ENCODE peak calls at places on chromosomes 12 and 14, in seven cellular contexts. K is NCI-H510A treated with DMSO at 0.1 percent for 48 hours; I is T-helper 2 cell; J is Right ventricle myocardium inferior; T is stimulated activated CD4-positive, alpha-beta T cell treated with anti-CD3 and anti-CD28 coated beads, Interleukin-12 subunit alpha, Interleukin-12 subunit beta, amount 100 ng/mL, for 4 hours; V is GM04504; X is amniotic stem cell. Y is an unnamed sample.

GRCh38 chr12:57094194-57095160 is 5.6 kb downstream of the NAB2 start:
- DNase-seq in J (no peak), K (no peak), X (no peak), T (no peak), V (no peak), I (no peak), Y (no peak)

GRCh38 chr14:50520947-50521815 is 11.2 kb downstream of the MAP4K5 start:
- DNase-seq in X (peak; percentile 65), V (peak; percentile 60), K (no peak), I (no peak), T (peak; percentile 49), J (no peak), Y (no peak)

GRCh38 chr14:88468396-88468795 is 82.9 kb downstream of the SPATA7 start:
- DNase-seq in T (no peak), I (no peak), V (peak; percentile 30), J (no peak), K (no peak), X (peak; percentile 51), Y (no peak)

GRCh38 chr14:84458881-84459280 is 1071.1 kb upstream of the FLRT2 start:
- DNase-seq in V (no peak), J (no peak), X (no peak), K (no peak), T (no peak), I (no peak), Y (no peak)

GRCh38 chr14:22871962-22872832 is 657 bp downstream of the LRP10 start:
- DNase-seq in I (peak; percentile 54), J (peak; percentile 84), K (peak; percentile 78), V (peak; percentile 72), X (peak; percentile 53), T (peak; percentile 66), Y (peak; percentile 58)

GRCh38 chr14:51783765-51784164 is 76.6 kb upstream of the GNG2 start:
- DNase-seq in I (no peak), V (peak; percentile 55), T (no peak), X (peak; percentile 23), K (no peak), J (no peak), Y (no peak)

GRCh38 chr14:68314642-68315041 is 478.2 kb downstream of the ZFP36L1 start:
- DNase-seq in T (no peak), X (no peak), K (no peak), V (no peak), I (no peak), J (no peak), Y (no peak)

GRCh38 chr14:103188691-103189480 is 65.6 kb downstream of the TNFAIP2 start:
- DNase-seq in J (no peak), X (no peak), I (no peak), T (peak; percentile 5), K (no peak), V (no peak), Y (peak; percentile 4)

GRCh38 chr14:51079489-51079888 is 15.4 kb downstream of the TRIM9 start:
- DNase-seq in X (no peak), V (no peak), I (no peak), T (no peak), K (peak; percentile 32), J (no peak), Y (no peak)

GRCh38 chr14:72549848-72550247 is 344.1 kb downstream of the DPF3 start:
- DNase-seq in X (no peak), V (no peak), J (no peak), T (no peak), I (no peak), K (no peak), Y (no peak)

GRCh38 chr14:98494582-98494981 is 777.4 kb downstream of the BCL11B start:
- DNase-seq in J (no peak), K (no peak), V (peak; percentile 19), I (no peak), T (no peak), X (no peak), Y (no peak)

GRCh38 chr14:72999316-72999715 is 27.6 kb downstream of the ZFYVE1 start:
- DNase-seq in V (no peak), T (no peak), I (no peak), K (no peak), X (no peak), J (no peak), Y (no peak)

GRCh38 chr14:68619805-68620574 is 172.9 kb downstream of the ZFP36L1 start:
- DNase-seq in V (no peak), T (no peak), J (no peak), I (no peak), X (no peak), K (no peak), Y (no peak)

GRCh38 chr12:31362759-31363415 is 36.9 kb upstream of the SINHCAF start:
- DNase-seq in J (no peak), X (no peak), I (no peak), K (peak; percentile 14), T (no peak), V (no peak), Y (no peak)

GRCh38 chr14:24411468-24412454 is 13.0 kb downstream of the NYNRIN start:
- DNase-seq in I (no peak), V (no peak), K (peak; percentile 37), T (no peak), J (no peak), X (no peak), Y (no peak)

GRCh38 chr14:32306549-32306948 is 22.5 kb upstream of the AKAP6 start:
- DNase-seq in K (no peak), I (no peak), X (peak; percentile 2), J (no peak), T (no peak), V (no peak), Y (no peak)

GRCh38 chr12:132318135-132318534 is 11.3 kb downstream of the GALNT9 start:
- DNase-seq in K (no peak), I (no peak), J (no peak), X (no peak), V (no peak), T (no peak), Y (no peak)

GRCh38 chr12:68074294-68075027 is 85.1 kb downstream of the IFNG start:
- DNase-seq in J (no peak), V (no peak), X (no peak), T (no peak), K (no peak), I (no peak), Y (no peak)

GRCh38 chr14:67539116-67539515 is 6.0 kb downstream of the PLEKHH1 start:
- DNase-seq in V (no peak), K (no peak), I (no peak), T (no peak), X (no peak), J (no peak), Y (no peak)

GRCh38 chr12:58833844-58834243 is 86.5 kb downstream of the LRIG3 start:
- DNase-seq in I (no peak), V (no peak), K (peak; percentile 90), T (no peak), X (no peak), J (no peak), Y (no peak)

GRCh38 chr14:32010561-32011188 is 66.4 kb upstream of the ARHGAP5 start:
- DNase-seq in V (no peak), J (no peak), K (no peak), T (no peak), I (no peak), X (no peak), Y (no peak)

GRCh38 chr12:70576341-70577282 is 60.6 kb downstream of the PTPRB start:
- DNase-seq in J (no peak), V (peak; percentile 63), K (peak; percentile 91), I (peak; percentile 10), T (no peak), X (peak; percentile 74), Y (no peak)

GRCh38 chr12:123270380-123271181 is 1.1 kb downstream of the CDK2AP1 start:
- DNase-seq in J (no peak), I (no peak), T (peak; percentile 8), K (no peak), X (no peak), V (peak; percentile 35), Y (no peak)

GRCh38 chr12:100187857-100188519 is 12.6 kb upstream of the ACTR6 start:
- DNase-seq in K (no peak), J (no peak), I (no peak), V (no peak), T (no peak), X (no peak), Y (no peak)

GRCh38 chr14:68405959-68406358 is 386.9 kb downstream of the ZFP36L1 start:
- DNase-seq in X (no peak), T (no peak), I (no peak), V (no peak), J (no peak), K (no peak), Y (no peak)

GRCh38 chr12:18148961-18149360 is 59.0 kb upstream of the RERGL start:
- DNase-seq in X (no peak), V (no peak), I (no peak), T (no peak), J (no peak), K (no peak), Y (no peak)

GRCh38 chr12:113222730-113223531 is 1.7 kb downstream of the TPCN1 start:
- DNase-seq in X (peak; percentile 33), K (peak; percentile 85), I (no peak), T (no peak), V (peak; percentile 74), J (no peak), Y (no peak)

GRCh38 chr12:98741229-98741614 is 96.1 kb downstream of the APAF1 start:
- DNase-seq in X (no peak), K (no peak), J (no peak), T (no peak), I (no peak), V (no peak), Y (no peak)

GRCh38 chr14:38248629-38249028 is 7.3 kb downstream of the CLEC14A start:
- DNase-seq in V (no peak), T (no peak), J (no peak), K (no peak), I (no peak), X (no peak), Y (no peak)

GRCh38 chr14:102262894-102263462 is 42.0 kb downstream of the MOK start:
- DNase-seq in T (no peak), J (no peak), K (no peak), V (no peak), I (no peak), X (no peak), Y (no peak)

Y was measured in CD8-positive, alpha-beta T cell.